ENCODE peak calls at places on chromosomes 12 and 14, in seven cellular contexts. S, M, X, Z, O, R and C are unnamed samples.

GRCh38 chr12:132615579-132616066 is 3.0 kb upstream of the P2RX2 start:
- DNase-seq in S (no peak), M (no peak), X (no peak), Z (no peak), O (no peak), R (no peak), C (no peak)

GRCh38 chr12:18139254-18139653 is 49.3 kb upstream of the RERGL start:
- DNase-seq in S (no peak), M (no peak), X (no peak), Z (no peak), O (no peak), R (no peak), C (no peak)

GRCh38 chr12:117671734-117672133 is 297.1 kb downstream of the KSR2 start:
- DNase-seq in S (peak), M (no peak), X (no peak), Z (no peak), O (no peak), R (peak), C (peak)

GRCh38 chr12:10285919-10286318 is 21.8 kb upstream of the KLRD1 start:
- DNase-seq in S (no peak), M (peak), X (no peak), Z (no peak), O (no peak), R (no peak), C (peak)

GRCh38 chr14:97833291-97833690 is 1036.1 kb downstream of the VRK1 start:
- DNase-seq in S (no peak), M (no peak), X (no peak), Z (no peak), O (no peak), R (peak), C (no peak)

GRCh38 chr12:85057370-85057963 is 21.3 kb downstream of the LRRIQ1 start:
- DNase-seq in S (peak), M (peak), X (peak), Z (peak), O (peak), R (peak), C (peak)

GRCh38 chr12:11862794-11863193 is 207.9 kb upstream of the BCL2L14 start:
- DNase-seq in S (peak), M (no peak), X (no peak), Z (peak), O (peak), R (no peak), C (no peak)

GRCh38 chr14:53924754-53925153 is 31.9 kb downstream of the BMP4 start:
- DNase-seq in S (peak), M (no peak), X (peak), Z (peak), O (no peak), R (no peak), C (no peak)

GRCh38 chr14:47442206-47442605 is 233.2 kb downstream of the MDGA2 start:
- DNase-seq in S (peak), M (no peak), X (peak), Z (peak), O (peak), R (peak), C (no peak)

GRCh38 chr12:71731439-71732356 is 23.0 kb upstream of the RAB21 start:
- DNase-seq in S (no peak), M (no peak), X (no peak), Z (peak), O (no peak), R (peak), C (peak)

GRCh38 chr14:93018401-93018800 is 95.5 kb downstream of the CHGA start:
- DNase-seq in S (peak), M (no peak), X (no peak), Z (no peak), O (no peak), R (no peak), C (no peak)

GRCh38 chr14:97077253-97077653 is 280.1 kb downstream of the VRK1 start:
- DNase-seq in S (peak), M (peak), X (peak), Z (peak), O (peak), R (peak), C (peak)

GRCh38 chr12:6696690-6697583 is 3.7 kb downstream of the PIANP start:
- DNase-seq in S (no peak), M (no peak), X (no peak), Z (no peak), O (no peak), R (no peak), C (no peak)
- H3K4me3 ChIP-seq in S (no peak), M (no peak), X (no peak), Z (no peak), O (no peak), R (no peak), C (no peak)

GRCh38 chr12:42296503-42297109 is 29.3 kb downstream of the ZCRB1 start:
- DNase-seq in S (peak), M (peak), X (peak), Z (no peak), O (no peak), R (peak), C (peak)

GRCh38 chr12:42299392-42300308 is 26.2 kb downstream of the ZCRB1 start:
- DNase-seq in S (peak), M (peak), X (peak), Z (peak), O (no peak), R (no peak), C (no peak)

DNA sequence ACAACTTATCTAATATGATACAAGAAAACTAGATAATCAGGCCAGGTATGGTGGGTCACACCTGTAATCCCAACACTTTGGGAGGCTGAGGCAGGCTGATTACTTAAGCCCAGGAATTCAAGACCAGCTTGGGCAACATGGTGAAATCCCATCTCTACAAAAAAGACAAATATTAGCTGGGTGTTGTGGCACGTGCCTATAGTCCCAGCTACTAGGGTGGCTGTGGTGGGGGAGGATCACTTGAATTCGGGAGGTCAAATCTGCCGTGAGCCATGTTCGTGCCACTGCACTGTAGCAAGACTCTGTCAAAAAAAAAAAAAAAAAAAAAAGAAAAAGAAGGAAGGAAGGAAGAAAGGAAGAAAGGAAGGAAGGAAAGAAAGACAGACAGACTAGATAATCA is 27.0 kb downstream of the ZCRB1 start:
- DNase-seq in S (no peak), M (no peak), X (no peak), Z (no peak), O (no peak), R (no peak), C (no peak)
- H3K4me3 ChIP-seq in S (no peak), M (no peak), X (no peak), Z (no peak), O (no peak), R (no peak), C (no peak)

GRCh38 chr12:57476162-57476992 is 3.3 kb downstream of the ARHGAP9 start:
- DNase-seq in S (no peak), M (peak), X (no peak), Z (no peak), O (no peak), R (no peak), C (no peak)
- H3K4me3 ChIP-seq in S (peak), M (peak), X (peak), Z (no peak), O (peak), R (peak), C (peak)

DNA sequence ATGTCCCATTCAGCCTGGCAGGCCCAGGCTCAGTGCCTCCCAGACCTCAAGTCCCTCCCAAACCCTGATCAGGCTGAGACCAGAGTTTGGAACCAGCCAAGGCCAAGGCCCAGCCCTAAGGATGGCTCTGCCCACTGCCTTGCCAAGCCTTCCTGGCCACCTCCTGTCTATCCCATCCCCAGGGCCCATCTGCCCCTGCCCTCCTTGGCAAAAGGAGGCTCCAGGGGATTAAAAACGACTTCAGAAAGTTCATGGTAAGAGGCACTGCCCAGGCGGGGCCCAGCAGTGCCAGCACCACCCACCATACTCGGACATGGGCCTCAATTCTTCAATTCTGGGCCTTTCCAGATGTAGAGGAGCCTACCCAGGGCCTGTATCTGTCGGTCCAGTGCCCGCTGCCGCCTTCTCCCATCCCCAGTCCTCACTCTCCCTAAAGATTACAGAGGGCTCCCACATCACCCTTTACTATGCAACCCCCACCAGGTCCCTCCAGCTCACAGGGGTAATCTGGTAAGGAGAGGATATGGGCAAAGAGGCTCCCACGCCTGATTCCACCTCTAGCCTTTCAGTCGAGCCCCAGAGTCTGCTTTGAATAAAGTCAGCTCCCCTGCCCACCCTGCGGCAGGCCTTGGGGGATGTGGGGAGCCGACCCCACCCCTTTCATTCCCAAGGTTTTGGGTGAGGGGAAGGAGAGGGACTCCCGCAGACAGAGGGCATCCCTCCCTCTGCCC is 933 bp downstream of the ADCY6 start:
- DNase-seq in S (no peak), M (no peak), X (no peak), Z (no peak), O (no peak), R (peak), C (no peak)
- H3K4me3 ChIP-seq in S (peak), M (no peak), X (peak), Z (peak), O (peak), R (peak), C (no peak)

DNA sequence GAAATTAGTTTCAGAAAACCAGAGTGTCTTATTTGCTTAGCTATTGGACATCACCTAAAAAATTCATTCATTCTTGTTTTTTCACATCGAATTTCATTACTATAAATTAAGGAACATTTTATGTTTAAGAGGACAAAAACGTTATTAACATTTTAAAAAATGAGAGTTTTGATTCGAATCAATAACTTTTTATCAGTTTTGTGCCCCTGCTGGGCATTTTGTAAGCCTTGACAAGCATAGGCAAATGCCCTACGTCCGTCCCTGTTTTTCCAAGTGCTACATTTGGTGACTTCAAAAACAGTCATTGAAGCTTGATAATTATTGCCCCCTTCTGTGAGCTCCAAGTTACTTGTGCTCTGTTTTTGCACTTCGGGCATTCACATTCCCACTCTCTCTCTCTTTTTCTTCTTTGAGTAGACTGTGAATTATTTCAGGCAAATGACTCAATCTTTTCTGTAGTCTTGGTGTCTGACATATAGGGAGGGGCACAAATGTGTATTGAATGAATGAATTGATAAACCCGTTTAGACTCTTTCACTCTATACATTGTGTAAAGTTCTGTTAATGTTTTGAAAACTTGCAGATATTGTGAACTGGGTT is 1.2 kb downstream of the APAF1 start:
- DNase-seq in S (peak), M (peak), X (peak), Z (no peak), O (no peak), R (peak), C (no peak)
- H3K4me3 ChIP-seq in S (peak), M (peak), X (peak), Z (peak), O (peak), R (peak), C (peak)

GRCh38 chr12:26195250-26195640 is at the start of gene SSPN:
- DNase-seq in S (peak), M (peak), X (peak), Z (peak), O (peak), R (peak), C (no peak)
- H3K4me3 ChIP-seq in S (peak), M (no peak), X (peak), Z (peak), O (peak), R (peak), C (no peak)

DNA sequence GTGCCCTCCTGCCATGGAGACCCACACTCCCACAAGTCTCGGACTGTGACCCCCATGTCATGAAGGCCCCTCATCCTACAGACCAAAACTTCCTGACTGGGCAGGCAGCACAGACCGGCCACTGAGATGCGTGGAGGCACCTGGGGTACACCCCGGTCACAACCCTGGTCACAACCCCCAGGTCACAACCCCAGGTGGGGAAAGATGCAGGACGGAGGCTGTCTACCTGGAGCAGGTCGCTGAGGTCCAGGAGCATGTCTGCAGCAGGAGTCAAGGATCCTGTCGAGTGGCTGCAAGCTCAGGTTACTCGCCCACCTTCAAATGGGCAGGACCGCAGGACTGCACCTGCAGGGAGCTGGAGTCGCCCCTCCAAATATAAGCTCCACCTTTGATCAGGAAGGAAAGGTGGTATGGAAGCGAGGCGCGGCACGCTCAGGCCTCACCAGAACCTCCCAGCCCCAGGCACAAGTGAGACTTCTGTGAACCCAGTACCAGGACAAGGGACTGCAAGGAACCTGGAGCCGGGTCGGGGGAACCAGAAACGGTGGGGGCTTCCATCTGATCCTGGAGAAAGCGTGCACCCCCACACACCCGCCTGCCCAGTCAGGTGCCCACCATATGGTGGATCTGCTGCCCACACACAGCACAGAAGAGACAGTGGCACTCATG is 8.1 kb downstream of the BTBD6 start:
- DNase-seq in S (no peak), M (no peak), X (no peak), Z (no peak), O (no peak), R (no peak), C (no peak)
- H3K4me3 ChIP-seq in S (no peak), M (no peak), X (no peak), Z (no peak), O (no peak), R (no peak), C (no peak)

DNA sequence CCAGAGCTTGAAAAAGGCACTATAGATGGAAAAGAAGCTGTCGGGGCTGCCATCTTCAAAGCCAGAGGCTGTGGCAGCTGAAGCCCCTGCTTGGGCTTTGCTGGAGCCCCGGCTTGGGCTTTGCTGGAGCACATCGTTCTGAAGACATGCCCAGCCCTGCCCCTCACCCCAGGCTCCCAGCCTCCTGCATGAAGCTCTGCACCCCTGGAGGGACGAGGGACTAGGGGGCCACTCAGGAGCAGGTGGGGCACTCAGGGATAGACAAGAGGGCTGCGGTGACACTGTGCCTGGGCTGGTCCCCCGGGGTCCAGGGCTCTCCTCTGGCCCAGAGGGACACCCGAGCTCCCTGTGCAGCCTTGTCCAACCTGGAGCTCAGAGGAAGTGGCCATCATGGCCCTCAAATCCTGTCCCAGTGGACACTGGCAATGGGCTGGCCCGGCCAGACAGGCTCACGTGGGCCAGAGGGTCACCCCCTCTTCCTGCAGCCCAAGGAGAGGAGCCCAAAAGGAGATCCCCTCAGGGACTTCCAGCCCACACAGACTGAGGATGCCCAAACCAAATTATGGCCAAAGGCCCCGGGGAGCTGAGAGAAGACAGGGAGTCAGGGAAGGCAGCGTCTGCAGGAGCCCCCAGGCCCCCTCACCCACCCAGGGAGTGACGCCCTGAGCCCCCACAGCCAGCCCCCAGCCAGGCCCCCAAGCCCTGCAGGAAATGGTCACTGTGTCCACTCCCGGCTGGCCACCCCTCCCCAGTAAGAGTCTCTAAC is 23.1 kb upstream of the C14orf180 start:
- DNase-seq in S (no peak), M (no peak), X (no peak), Z (no peak), O (no peak), R (no peak), C (no peak)
- H3K4me3 ChIP-seq in S (no peak), M (no peak), X (no peak), Z (no peak), O (no peak), R (no peak), C (no peak)

DNA sequence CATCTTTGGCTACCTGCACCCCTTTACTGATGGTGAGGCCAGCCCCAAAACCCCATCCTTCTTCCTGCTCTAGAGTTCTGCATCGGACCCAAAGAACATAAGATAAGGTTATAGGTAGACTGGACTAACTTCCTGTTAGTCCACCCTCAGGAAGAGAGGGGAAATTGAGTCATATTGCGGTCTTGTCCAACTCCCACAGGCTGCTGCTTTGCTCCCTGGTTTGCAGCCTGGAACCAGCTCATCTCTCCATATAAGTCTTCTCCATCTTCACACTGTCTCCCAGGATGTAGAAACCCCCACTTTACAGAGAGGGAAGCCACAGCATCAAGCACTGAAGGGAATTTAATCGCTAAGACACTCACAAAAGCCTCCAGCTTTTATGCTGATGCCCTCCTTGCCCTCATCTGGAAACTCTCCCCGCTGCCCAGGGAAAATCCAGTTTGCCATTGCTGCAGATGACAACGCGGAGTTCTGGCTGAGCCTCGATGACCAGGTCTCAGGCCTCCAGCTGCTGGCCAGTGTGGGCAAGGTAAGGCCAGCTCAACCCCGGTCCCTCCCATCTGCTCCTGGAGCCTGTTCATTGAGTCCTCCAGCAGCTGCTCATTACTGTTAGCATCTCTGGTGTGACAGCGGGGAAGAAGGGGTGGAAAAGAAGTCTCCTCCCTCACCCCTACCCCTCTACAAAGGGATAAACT is 85.3 kb downstream of the B4GALNT3 start:
- DNase-seq in S (no peak), M (no peak), X (no peak), Z (no peak), O (no peak), R (no peak), C (no peak)
- H3K4me3 ChIP-seq in S (no peak), M (no peak), X (no peak), Z (no peak), O (no peak), R (no peak), C (no peak)

GRCh38 chr12:108103517-108103916 is 25.6 kb upstream of the WSCD2 start:
- DNase-seq in S (no peak), M (no peak), X (no peak), Z (no peak), O (no peak), R (no peak), C (no peak)
- H3K4me3 ChIP-seq in S (no peak), M (no peak), X (no peak), Z (no peak), O (no peak), R (no peak), C (no peak)